ENCODE peak calls at places on chromosomes 11 and 22, in ten cellular contexts. One of them, this sample, is unnamed.

GRCh38 chr11:102171101-102171500 is 60.9 kb downstream of the YAP1 start:
- DNase-seq in stimulated activated CD4-positive, alpha-beta T cell treated with anti-CD3 and anti-CD28 coated beads, Interleukin-15, amount 100 ng/mL, for 24 hours: no peak
- DNase-seq in Kasumi-1: no peak
- DNase-seq in effector CD4-positive, alpha-beta T cell: no peak
- DNase-seq in DMS153: no peak
- DNase-seq in stimulated activated CD8-positive, alpha-beta memory T cell treated with anti-CD3 and anti-CD28 coated beads, Interleukin-7, amount 100 ng/mL, for 1 hour: no peak
- DNase-seq in fibroblast of pulmonary artery: peak
- DNase-seq in anterior cingulate cortex: no peak
- DNase-seq in activated naive CD4-positive, alpha-beta T cell: no peak
- DNase-seq in non-pigmented ciliary epithelial cell: peak
- DNase-seq in this sample: peak

GRCh38 chr11:97964332-97965004 is 1056.3 kb upstream of the CNTN5 start:
- DNase-seq in stimulated activated CD4-positive, alpha-beta T cell treated with anti-CD3 and anti-CD28 coated beads, Interleukin-15, amount 100 ng/mL, for 24 hours: no peak
- DNase-seq in Kasumi-1: no peak
- DNase-seq in effector CD4-positive, alpha-beta T cell: no peak
- DNase-seq in DMS153: no peak
- DNase-seq in stimulated activated CD8-positive, alpha-beta memory T cell treated with anti-CD3 and anti-CD28 coated beads, Interleukin-7, amount 100 ng/mL, for 1 hour: no peak
- DNase-seq in fibroblast of pulmonary artery: no peak
- DNase-seq in anterior cingulate cortex: no peak
- DNase-seq in activated naive CD4-positive, alpha-beta T cell: no peak
- DNase-seq in non-pigmented ciliary epithelial cell: no peak
- DNase-seq in this sample: no peak

GRCh38 chr11:111376453-111376871 is 2.6 kb downstream of the POU2AF1 start:
- DNase-seq in stimulated activated CD4-positive, alpha-beta T cell treated with anti-CD3 and anti-CD28 coated beads, Interleukin-15, amount 100 ng/mL, for 24 hours: peak
- DNase-seq in Kasumi-1: no peak
- DNase-seq in effector CD4-positive, alpha-beta T cell: no peak
- DNase-seq in DMS153: no peak
- DNase-seq in stimulated activated CD8-positive, alpha-beta memory T cell treated with anti-CD3 and anti-CD28 coated beads, Interleukin-7, amount 100 ng/mL, for 1 hour: no peak
- DNase-seq in fibroblast of pulmonary artery: no peak
- DNase-seq in anterior cingulate cortex: no peak
- DNase-seq in activated naive CD4-positive, alpha-beta T cell: no peak
- DNase-seq in non-pigmented ciliary epithelial cell: no peak
- DNase-seq in this sample: no peak

GRCh38 chr11:8671651-8672062 is 10.8 kb downstream of the TRIM66 start:
- DNase-seq in stimulated activated CD4-positive, alpha-beta T cell treated with anti-CD3 and anti-CD28 coated beads, Interleukin-15, amount 100 ng/mL, for 24 hours: no peak
- DNase-seq in Kasumi-1: no peak
- DNase-seq in effector CD4-positive, alpha-beta T cell: no peak
- DNase-seq in DMS153: peak
- DNase-seq in stimulated activated CD8-positive, alpha-beta memory T cell treated with anti-CD3 and anti-CD28 coated beads, Interleukin-7, amount 100 ng/mL, for 1 hour: no peak
- DNase-seq in fibroblast of pulmonary artery: peak
- DNase-seq in anterior cingulate cortex: no peak
- DNase-seq in activated naive CD4-positive, alpha-beta T cell: no peak
- DNase-seq in non-pigmented ciliary epithelial cell: peak
- DNase-seq in this sample: no peak

GRCh38 chr11:117837791-117838190 is 13.2 kb upstream of the FXYD2 start:
- DNase-seq in stimulated activated CD4-positive, alpha-beta T cell treated with anti-CD3 and anti-CD28 coated beads, Interleukin-15, amount 100 ng/mL, for 24 hours: no peak
- DNase-seq in Kasumi-1: no peak
- DNase-seq in effector CD4-positive, alpha-beta T cell: no peak
- DNase-seq in DMS153: no peak
- DNase-seq in stimulated activated CD8-positive, alpha-beta memory T cell treated with anti-CD3 and anti-CD28 coated beads, Interleukin-7, amount 100 ng/mL, for 1 hour: no peak
- DNase-seq in fibroblast of pulmonary artery: no peak
- DNase-seq in anterior cingulate cortex: no peak
- DNase-seq in activated naive CD4-positive, alpha-beta T cell: no peak
- DNase-seq in non-pigmented ciliary epithelial cell: no peak
- DNase-seq in this sample: no peak

GRCh38 chr11:124520253-124520854 is 23.1 kb downstream of the OR8B12 start:
- DNase-seq in stimulated activated CD4-positive, alpha-beta T cell treated with anti-CD3 and anti-CD28 coated beads, Interleukin-15, amount 100 ng/mL, for 24 hours: no peak
- DNase-seq in Kasumi-1: no peak
- DNase-seq in effector CD4-positive, alpha-beta T cell: no peak
- DNase-seq in DMS153: no peak
- DNase-seq in stimulated activated CD8-positive, alpha-beta memory T cell treated with anti-CD3 and anti-CD28 coated beads, Interleukin-7, amount 100 ng/mL, for 1 hour: no peak
- DNase-seq in fibroblast of pulmonary artery: no peak
- DNase-seq in anterior cingulate cortex: no peak
- DNase-seq in activated naive CD4-positive, alpha-beta T cell: no peak
- DNase-seq in non-pigmented ciliary epithelial cell: no peak
- DNase-seq in this sample: no peak

GRCh38 chr22:24370426-24370825 is 57.0 kb upstream of the ADORA2A start:
- DNase-seq in stimulated activated CD4-positive, alpha-beta T cell treated with anti-CD3 and anti-CD28 coated beads, Interleukin-15, amount 100 ng/mL, for 24 hours: no peak
- DNase-seq in Kasumi-1: no peak
- DNase-seq in effector CD4-positive, alpha-beta T cell: no peak
- DNase-seq in DMS153: no peak
- DNase-seq in stimulated activated CD8-positive, alpha-beta memory T cell treated with anti-CD3 and anti-CD28 coated beads, Interleukin-7, amount 100 ng/mL, for 1 hour: no peak
- DNase-seq in fibroblast of pulmonary artery: peak
- DNase-seq in anterior cingulate cortex: no peak
- DNase-seq in activated naive CD4-positive, alpha-beta T cell: no peak
- DNase-seq in non-pigmented ciliary epithelial cell: no peak
- DNase-seq in this sample: no peak

GRCh38 chr11:34234086-34234740 is 123.6 kb downstream of the ABTB2 start:
- DNase-seq in stimulated activated CD4-positive, alpha-beta T cell treated with anti-CD3 and anti-CD28 coated beads, Interleukin-15, amount 100 ng/mL, for 24 hours: peak
- DNase-seq in Kasumi-1: peak
- DNase-seq in effector CD4-positive, alpha-beta T cell: peak
- DNase-seq in DMS153: no peak
- DNase-seq in stimulated activated CD8-positive, alpha-beta memory T cell treated with anti-CD3 and anti-CD28 coated beads, Interleukin-7, amount 100 ng/mL, for 1 hour: peak
- DNase-seq in fibroblast of pulmonary artery: peak
- DNase-seq in anterior cingulate cortex: no peak
- DNase-seq in activated naive CD4-positive, alpha-beta T cell: peak
- DNase-seq in non-pigmented ciliary epithelial cell: peak
- DNase-seq in this sample: no peak

GRCh38 chr11:28701760-28702449 is 593.7 kb downstream of the METTL15 start:
- DNase-seq in stimulated activated CD4-positive, alpha-beta T cell treated with anti-CD3 and anti-CD28 coated beads, Interleukin-15, amount 100 ng/mL, for 24 hours: no peak
- DNase-seq in Kasumi-1: no peak
- DNase-seq in effector CD4-positive, alpha-beta T cell: no peak
- DNase-seq in DMS153: no peak
- DNase-seq in stimulated activated CD8-positive, alpha-beta memory T cell treated with anti-CD3 and anti-CD28 coated beads, Interleukin-7, amount 100 ng/mL, for 1 hour: no peak
- DNase-seq in fibroblast of pulmonary artery: peak
- DNase-seq in anterior cingulate cortex: no peak
- DNase-seq in activated naive CD4-positive, alpha-beta T cell: no peak
- DNase-seq in non-pigmented ciliary epithelial cell: no peak
- DNase-seq in this sample: no peak

GRCh38 chr11:68312117-68312779 is at the start of gene LRP5:
- DNase-seq in stimulated activated CD4-positive, alpha-beta T cell treated with anti-CD3 and anti-CD28 coated beads, Interleukin-15, amount 100 ng/mL, for 24 hours: peak
- DNase-seq in Kasumi-1: no peak
- DNase-seq in effector CD4-positive, alpha-beta T cell: no peak
- DNase-seq in DMS153: no peak
- DNase-seq in stimulated activated CD8-positive, alpha-beta memory T cell treated with anti-CD3 and anti-CD28 coated beads, Interleukin-7, amount 100 ng/mL, for 1 hour: no peak
- DNase-seq in fibroblast of pulmonary artery: no peak
- DNase-seq in anterior cingulate cortex: no peak
- DNase-seq in activated naive CD4-positive, alpha-beta T cell: no peak
- DNase-seq in non-pigmented ciliary epithelial cell: no peak
- DNase-seq in this sample: no peak

GRCh38 chr22:47395481-47395880 is 633.0 kb downstream of the TBC1D22A start:
- DNase-seq in stimulated activated CD4-positive, alpha-beta T cell treated with anti-CD3 and anti-CD28 coated beads, Interleukin-15, amount 100 ng/mL, for 24 hours: no peak
- DNase-seq in Kasumi-1: no peak
- DNase-seq in effector CD4-positive, alpha-beta T cell: no peak
- DNase-seq in DMS153: peak
- DNase-seq in stimulated activated CD8-positive, alpha-beta memory T cell treated with anti-CD3 and anti-CD28 coated beads, Interleukin-7, amount 100 ng/mL, for 1 hour: no peak
- DNase-seq in fibroblast of pulmonary artery: peak
- DNase-seq in anterior cingulate cortex: no peak
- DNase-seq in activated naive CD4-positive, alpha-beta T cell: no peak
- DNase-seq in non-pigmented ciliary epithelial cell: no peak
- DNase-seq in this sample: no peak

GRCh38 chr11:133835258-133836075 is 9.8 kb downstream of the SPATA19 start:
- DNase-seq in stimulated activated CD4-positive, alpha-beta T cell treated with anti-CD3 and anti-CD28 coated beads, Interleukin-15, amount 100 ng/mL, for 24 hours: peak
- DNase-seq in Kasumi-1: peak
- DNase-seq in effector CD4-positive, alpha-beta T cell: no peak
- DNase-seq in DMS153: peak
- DNase-seq in stimulated activated CD8-positive, alpha-beta memory T cell treated with anti-CD3 and anti-CD28 coated beads, Interleukin-7, amount 100 ng/mL, for 1 hour: no peak
- DNase-seq in fibroblast of pulmonary artery: peak
- DNase-seq in anterior cingulate cortex: peak
- DNase-seq in activated naive CD4-positive, alpha-beta T cell: no peak
- DNase-seq in non-pigmented ciliary epithelial cell: no peak
- DNase-seq in this sample: no peak

GRCh38 chr22:29218758-29219408 is 13.2 kb downstream of the EMID1 start:
- DNase-seq in stimulated activated CD4-positive, alpha-beta T cell treated with anti-CD3 and anti-CD28 coated beads, Interleukin-15, amount 100 ng/mL, for 24 hours: no peak
- DNase-seq in Kasumi-1: no peak
- DNase-seq in effector CD4-positive, alpha-beta T cell: no peak
- DNase-seq in DMS153: no peak
- DNase-seq in stimulated activated CD8-positive, alpha-beta memory T cell treated with anti-CD3 and anti-CD28 coated beads, Interleukin-7, amount 100 ng/mL, for 1 hour: no peak
- DNase-seq in fibroblast of pulmonary artery: no peak
- DNase-seq in anterior cingulate cortex: no peak
- DNase-seq in activated naive CD4-positive, alpha-beta T cell: no peak
- DNase-seq in non-pigmented ciliary epithelial cell: no peak
- DNase-seq in this sample: no peak

GRCh38 chr22:46389081-46389480 is 53.6 kb downstream of the TRMU start:
- DNase-seq in stimulated activated CD4-positive, alpha-beta T cell treated with anti-CD3 and anti-CD28 coated beads, Interleukin-15, amount 100 ng/mL, for 24 hours: no peak
- DNase-seq in Kasumi-1: no peak
- DNase-seq in effector CD4-positive, alpha-beta T cell: no peak
- DNase-seq in DMS153: no peak
- DNase-seq in stimulated activated CD8-positive, alpha-beta memory T cell treated with anti-CD3 and anti-CD28 coated beads, Interleukin-7, amount 100 ng/mL, for 1 hour: no peak
- DNase-seq in fibroblast of pulmonary artery: no peak
- DNase-seq in anterior cingulate cortex: no peak
- DNase-seq in activated naive CD4-positive, alpha-beta T cell: no peak
- DNase-seq in non-pigmented ciliary epithelial cell: no peak
- DNase-seq in this sample: no peak